ENCODE peak calls at places on chromosome 12, in nine cellular contexts. W is HCT116, B is A549, Z is stomach, Y is body of pancreas, E is gastrocnemius medialis, S is uterus, H is ovary, V is breast epithelium. J is an unnamed sample.

GRCh38 chr12:123058471-123058870 is 78.0 kb downstream of the ARL6IP4 start:
- DNase-seq in W (no peak), B (no peak), Z (no peak), Y (no peak), E (no peak), S (no peak), H (no peak), V (no peak), J (no peak)

GRCh38 chr12:72368298-72368697 is 96.1 kb downstream of the TRHDE start:
- DNase-seq in W (no peak), B (no peak), Z (no peak), Y (no peak), E (no peak), S (no peak), H (no peak), V (no peak), J (no peak)

GRCh38 chr12:69071091-69071370 is 138.1 kb upstream of the CPM start:
- DNase-seq in W (no peak), B (no peak), Z (no peak), Y (no peak), E (no peak), S (no peak), H (no peak), V (no peak), J (no peak)

GRCh38 chr12:24109381-24110039 is 160.0 kb upstream of the SOX5 start:
- DNase-seq in W (no peak), B (no peak), Z (no peak), Y (no peak), E (no peak), S (no peak), H (no peak), V (no peak), J (no peak)

GRCh38 chr12:106837782-106838181 is 63.3 kb downstream of the RIC8B start:
- DNase-seq in W (no peak), B (no peak), Z (no peak), Y (no peak), E (no peak), S (no peak), H (no peak), V (no peak), J (no peak)

GRCh38 chr12:81859521-81859920 is 100.4 kb upstream of the PPFIA2 start:
- DNase-seq in W (no peak), B (no peak), Z (no peak), Y (no peak), E (no peak), S (no peak), H (no peak), V (no peak), J (no peak)

GRCh38 chr12:5166976-5167375 is 123.3 kb downstream of the KCNA5 start:
- DNase-seq in W (no peak), B (no peak), Z (no peak), Y (no peak), E (no peak), S (no peak), H (no peak), V (no peak), J (no peak)

GRCh38 chr12:49748306-49748705 is 6.9 kb downstream of the TMBIM6 start:
- DNase-seq in W (no peak), B (no peak), Z (no peak), Y (no peak), E (no peak), S (no peak), H (no peak), V (no peak), J (no peak)

GRCh38 chr12:48351022-48351708 is 446 bp upstream of the ZNF641 start:
- DNase-seq in W (peak; percentile 40), B (peak; percentile 28), Z (peak; percentile 72), Y (peak; percentile 84), E (peak; percentile 63), S (peak; percentile 83), H (peak; percentile 81), V (peak; percentile 47), J (peak; percentile 87)

GRCh38 chr12:802242-802995 is 50.0 kb downstream of the WNK1 start:
- DNase-seq in W (no peak), B (no peak), Z (no peak), Y (no peak), E (no peak), S (no peak), H (no peak), V (no peak), J (no peak)

GRCh38 chr12:75814856-75815754 is 216.5 kb downstream of the PHLDA1 start:
- DNase-seq in W (no peak), B (peak; percentile 34), Z (no peak), Y (no peak), E (no peak), S (peak; percentile 30), H (no peak), V (no peak), J (no peak)

GRCh38 chr12:64737539-64737938 is 21.7 kb downstream of the GNS start:
- DNase-seq in W (peak; percentile 15), B (no peak), Z (no peak), Y (no peak), E (no peak), S (no peak), H (no peak), V (no peak), J (no peak)

GRCh38 chr12:107560194-107560905 is 125.2 kb upstream of the PWP1 start:
- DNase-seq in W (peak; percentile 16), B (no peak), Z (no peak), Y (no peak), E (no peak), S (no peak), H (no peak), V (no peak), J (no peak)

GRCh38 chr12:24975425-24975824 is 26.5 kb upstream of the BCAT1 start:
- DNase-seq in W (no peak), B (no peak), Z (no peak), Y (peak; percentile 30), E (no peak), S (no peak), H (no peak), V (no peak), J (no peak)

GRCh38 chr12:5417500-5417899 is 14.4 kb upstream of the NTF3 start:
- DNase-seq in W (no peak), B (no peak), Z (no peak), Y (no peak), E (no peak), S (no peak), H (no peak), V (no peak), J (no peak)

GRCh38 chr12:70386771-70387170 is 20.7 kb downstream of the KCNMB4 start:
- DNase-seq in W (no peak), B (no peak), Z (no peak), Y (no peak), E (no peak), S (no peak), H (no peak), V (no peak), J (no peak)

DNA sequence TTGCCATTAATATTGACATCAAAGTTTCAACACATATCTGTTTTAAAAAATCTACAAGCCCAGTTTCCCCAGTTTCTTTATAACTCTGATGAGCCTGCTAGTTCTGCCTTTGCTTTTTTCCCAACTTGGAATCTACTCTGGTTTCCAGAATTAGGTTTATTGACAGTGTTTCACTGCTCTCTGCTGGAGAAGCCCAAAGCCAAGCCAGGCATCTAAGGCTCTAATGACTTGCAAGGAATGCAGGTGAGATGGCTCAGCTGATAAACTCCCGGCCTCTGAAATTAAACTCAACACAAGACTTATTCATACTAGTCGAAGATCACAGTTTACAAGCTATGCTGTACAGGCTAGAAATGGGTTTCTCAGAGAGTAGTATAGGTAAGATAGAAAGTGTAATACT is 54.3 kb downstream of the HMGA2 start:
- DNase-seq in W (no peak), B (no peak), Z (no peak), Y (no peak), E (no peak), S (no peak), H (no peak), V (no peak), J (no peak)
- H3K4me1 ChIP-seq in W (peaks cover 99% of the 10 kb centered on the region), B (no peaks in the 10 kb centered on the region), Z (peaks cover 33% of the 10 kb centered on the region), Y (peaks cover 38% of the 10 kb centered on the region), E (peaks cover 8% of the 10 kb centered on the region), S (no peaks in the 10 kb centered on the region), H (peaks cover 7% of the 10 kb centered on the region), V (no peaks in the 10 kb centered on the region), J (no peaks in the 10 kb centered on the region)

GRCh38 chr12:89935850-89936249 is 227.2 kb upstream of the ATP2B1 start:
- DNase-seq in W (no peak), B (no peak), Z (no peak), Y (no peak), E (no peak), S (no peak), H (no peak), V (no peak), J (no peak)
- TF ChIP-seq POLR2A in W (no peak), B (no peak), Z (no peak), Y (no peak), E (no peak), S (no peak), H (no peak), V (no peak), J (no peak)

DNA sequence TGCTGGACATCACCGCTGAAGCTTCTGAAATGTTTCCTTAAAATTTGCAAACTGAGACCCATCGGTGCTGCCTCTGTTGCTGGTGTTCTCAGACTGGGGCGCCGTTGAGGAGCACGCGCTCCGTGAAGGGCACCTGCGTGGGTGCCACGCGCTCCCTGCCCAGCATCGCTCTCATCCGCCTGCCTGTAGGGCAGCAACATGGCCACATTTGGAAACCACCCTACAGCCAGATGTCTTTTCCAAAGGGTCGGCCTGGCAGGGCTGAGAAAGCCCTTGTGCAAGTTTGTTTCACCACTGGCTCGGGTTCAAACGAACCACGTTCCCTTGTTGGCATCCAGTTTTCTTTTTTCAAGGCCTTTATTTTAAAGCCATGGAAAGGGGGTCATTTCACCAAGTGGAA is 13.9 kb downstream of the ADGRD1 start:
- DNase-seq in W (no peak), B (no peak), Z (no peak), Y (no peak), E (no peak), S (no peak), H (no peak), V (no peak), J (no peak)
- H3K4me1 ChIP-seq in W (no peaks in the 10 kb centered on the region), B (no peaks in the 10 kb centered on the region), Z (no peaks in the 10 kb centered on the region), Y (no peaks in the 10 kb centered on the region), E (peaks cover under 1% of the 10 kb centered on the region), S (no peaks in the 10 kb centered on the region), H (no peaks in the 10 kb centered on the region), V (no peaks in the 10 kb centered on the region), J (peaks cover 26% of the 10 kb centered on the region)

GRCh38 chr12:30696103-30696408 is 387 bp upstream of the IPO8 start:
- DNase-seq in W (peak; percentile 13), B (no peak), Z (no peak), Y (no peak), E (no peak), S (no peak), H (no peak), V (no peak), J (no peak)

GRCh38 chr12:30694412-30694955 is 1.2 kb downstream of the IPO8 start:
- DNase-seq in W (no peak), B (no peak), Z (no peak), Y (no peak), E (no peak), S (no peak), H (no peak), V (no peak), J (no peak)

GRCh38 chr12:30696486-30696885 is 817 bp upstream of the IPO8 start:
- DNase-seq in W (no peak), B (no peak), Z (no peak), Y (no peak), E (no peak), S (no peak), H (peak; percentile 30), V (no peak), J (no peak)

GRCh38 chr12:30694971-30695326 is 720 bp downstream of the IPO8 start:
- DNase-seq in W (peak; percentile 21), B (peak; percentile 57), Z (peak; percentile 40), Y (peak; percentile 70), E (peak; percentile 12), S (peak; percentile 31), H (peak; percentile 33), V (no peak), J (peak; percentile 64)

GRCh38 chr12:30695327-30696102 is at the start of gene IPO8:
- DNase-seq in W (peak; percentile 87), B (peak; percentile 89), Z (peak; percentile 92), Y (peak; percentile 96), E (peak; percentile 82), S (peak; percentile 94), H (peak; percentile 94), V (peak; percentile 85), J (peak; percentile 93)
- TF ChIP-seq POLR2A in W (no peak), B (peak; percentile 48), Z (no peak), Y (peak; percentile 6), E (peak; percentile 21), S (no peak), H (peak; percentile 13), V (no peak), J (peak; percentile 7)

J was measured in right lobe of liver.